ENCODE peak calls at places on chromosome 16, in six cellular contexts. Z, I, U, L, K and G are unnamed samples.

GRCh38 chr16:10862432-10862831 is 14.6 kb upstream of the CIITA start:
- DNase-seq in Z (no peak), I (no peak), U (peak), L (no peak), K (peak), G (peak)

GRCh38 chr16:5176505-5176904 is 78.9 kb upstream of the EEF2KMT start:
- DNase-seq in Z (peak), I (no peak), U (no peak), L (no peak), K (no peak), G (no peak)

GRCh38 chr16:4915226-4915761 is 21.7 kb downstream of the PPL start:
- DNase-seq in Z (no peak), I (no peak), U (peak), L (no peak), K (peak), G (peak)

GRCh38 chr16:49928176-49928892 is 72.4 kb upstream of the ZNF423 start:
- DNase-seq in Z (no peak), I (no peak), U (no peak), L (no peak), K (no peak), G (no peak)

GRCh38 chr16:19006446-19007315 is 22.9 kb downstream of the TMC7 start:
- DNase-seq in Z (no peak), I (no peak), U (no peak), L (no peak), K (no peak), G (no peak)

GRCh38 chr16:65618335-65618734 is 496.5 kb upstream of the CDH11 start:
- DNase-seq in Z (no peak), I (no peak), U (no peak), L (no peak), K (no peak), G (no peak)

GRCh38 chr16:66199189-66199588 is 167.3 kb upstream of the CDH5 start:
- DNase-seq in Z (no peak), I (no peak), U (peak), L (no peak), K (peak), G (peak)

GRCh38 chr16:4106516-4106915 is 9.7 kb downstream of the ADCY9 start:
- DNase-seq in Z (no peak), I (no peak), U (no peak), L (no peak), K (no peak), G (no peak)

GRCh38 chr16:23835390-23836077 is at the start of gene PRKCB:
- DNase-seq in Z (peak), I (peak), U (peak), L (peak), K (peak), G (peak)

GRCh38 chr16:4936991-4937781 is at the start of gene PPL:
- DNase-seq in Z (peak), I (peak), U (no peak), L (peak), K (no peak), G (no peak)

GRCh38 chr16:4309102-4309832 is 6.6 kb upstream of the GLIS2 start:
- DNase-seq in Z (no peak), I (no peak), U (no peak), L (no peak), K (no peak), G (no peak)

GRCh38 chr16:27641260-27641659 is 91.3 kb downstream of the KATNIP start:
- DNase-seq in Z (no peak), I (no peak), U (no peak), L (no peak), K (no peak), G (no peak)

GRCh38 chr16:693766-694165 is 3.6 kb upstream of the WDR24 start:
- DNase-seq in Z (peak), I (no peak), U (no peak), L (no peak), K (no peak), G (no peak)

DNA sequence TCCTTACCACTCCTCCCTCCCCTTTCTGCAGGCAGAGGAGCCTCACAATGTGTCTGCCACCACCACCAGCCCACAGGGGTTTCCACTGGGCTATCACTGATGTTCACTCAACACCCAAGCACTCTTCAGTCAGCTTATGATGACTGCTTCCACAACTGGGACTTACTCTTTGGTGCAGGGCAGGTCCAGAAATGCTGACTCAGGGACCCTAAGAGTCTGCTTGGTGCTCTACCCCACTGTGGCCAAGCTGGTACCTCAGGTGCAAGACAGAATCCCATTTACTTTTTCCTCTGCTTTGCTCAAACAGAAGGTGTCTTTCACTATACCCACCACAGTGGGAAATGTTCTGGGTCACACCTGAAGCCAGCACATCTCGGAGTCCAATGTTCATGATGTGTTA is 40.1 kb downstream of the ZNF267 start:
- DNase-seq in Z (no peak), I (no peak), U (no peak), L (no peak), K (no peak), G (no peak)
- H3K4me3 ChIP-seq in Z (no peak), I (no peak), U (no peak), L (no peak), K (no peak), G (no peak)

GRCh38 chr16:55655709-55656694 is at the start of gene SLC6A2:
- DNase-seq in Z (peak), I (peak), U (no peak), L (peak), K (no peak), G (no peak)
- TF ChIP-seq CTCF in Z (peak), I (no peak), U (no peak), L (no peak), K (no peak), G (no peak)

DNA sequence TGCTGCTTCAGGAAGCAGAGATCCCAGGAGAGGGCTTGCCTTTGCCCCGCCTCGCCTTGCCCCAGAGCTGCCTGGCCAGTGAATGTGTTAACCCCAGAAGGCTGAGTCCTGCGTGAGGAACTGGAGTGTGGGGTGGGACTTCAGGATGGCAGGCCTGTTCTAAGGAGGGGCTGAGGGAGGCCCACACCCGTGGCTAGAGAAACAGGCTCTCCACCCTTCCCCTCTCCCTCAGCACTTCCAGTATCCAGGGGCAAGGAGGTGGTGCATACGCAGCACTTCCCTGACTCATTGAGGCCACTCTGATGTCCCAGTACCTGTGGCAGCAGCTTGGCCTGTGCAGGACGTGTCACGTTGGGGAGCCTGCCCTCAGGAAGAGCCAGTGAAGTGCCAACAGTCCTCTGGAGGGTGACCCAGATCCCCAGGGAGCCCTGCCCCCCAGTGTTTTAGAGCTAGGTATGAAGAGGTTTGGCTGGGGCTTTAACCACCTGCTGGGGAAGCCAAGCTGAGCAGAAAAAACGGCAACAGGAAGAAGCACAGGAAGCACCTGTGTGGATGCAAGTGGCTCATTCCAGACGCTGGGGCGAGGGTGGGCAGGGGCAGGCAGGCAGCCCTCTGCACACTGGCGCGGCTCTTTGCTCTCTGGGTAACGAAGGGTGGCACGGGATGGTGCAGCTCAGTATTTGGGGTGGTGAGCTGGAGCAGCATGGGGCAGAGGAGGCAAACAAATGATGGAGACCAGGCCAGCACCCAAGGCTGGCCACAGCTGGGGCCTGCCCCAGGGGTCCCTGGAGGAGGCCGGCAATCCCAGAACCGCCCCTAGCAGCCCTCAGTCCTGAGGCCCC is 14.7 kb upstream of the CTCF start:
- DNase-seq in Z (no peak), I (peak), U (no peak), L (no peak), K (no peak), G (no peak)
- H3K4me3 ChIP-seq in Z (no peak), I (peak), U (no peak), L (no peak), K (no peak), G (no peak)

GRCh38 chr16:20307791-20308190 is 19.5 kb downstream of the GP2 start:
- DNase-seq in Z (no peak), I (no peak), U (no peak), L (no peak), K (no peak), G (no peak)

GRCh38 chr16:20308266-20308665 is 19.0 kb downstream of the GP2 start:
- DNase-seq in Z (no peak), I (no peak), U (no peak), L (no peak), K (no peak), G (no peak)

GRCh38 chr16:20309786-20310185 is 17.5 kb downstream of the GP2 start:
- DNase-seq in Z (no peak), I (no peak), U (no peak), L (no peak), K (no peak), G (no peak)

GRCh38 chr16:20310421-20311395 is 16.6 kb downstream of the GP2 start:
- DNase-seq in Z (no peak), I (no peak), U (no peak), L (no peak), K (no peak), G (no peak)

GRCh38 chr16:20308801-20309590 is 18.3 kb downstream of the GP2 start:
- DNase-seq in Z (no peak), I (no peak), U (no peak), L (no peak), K (no peak), G (no peak)
- TF ChIP-seq CTCF in Z (no peak), I (no peak), U (no peak), L (no peak), K (no peak), G (no peak)

DNA sequence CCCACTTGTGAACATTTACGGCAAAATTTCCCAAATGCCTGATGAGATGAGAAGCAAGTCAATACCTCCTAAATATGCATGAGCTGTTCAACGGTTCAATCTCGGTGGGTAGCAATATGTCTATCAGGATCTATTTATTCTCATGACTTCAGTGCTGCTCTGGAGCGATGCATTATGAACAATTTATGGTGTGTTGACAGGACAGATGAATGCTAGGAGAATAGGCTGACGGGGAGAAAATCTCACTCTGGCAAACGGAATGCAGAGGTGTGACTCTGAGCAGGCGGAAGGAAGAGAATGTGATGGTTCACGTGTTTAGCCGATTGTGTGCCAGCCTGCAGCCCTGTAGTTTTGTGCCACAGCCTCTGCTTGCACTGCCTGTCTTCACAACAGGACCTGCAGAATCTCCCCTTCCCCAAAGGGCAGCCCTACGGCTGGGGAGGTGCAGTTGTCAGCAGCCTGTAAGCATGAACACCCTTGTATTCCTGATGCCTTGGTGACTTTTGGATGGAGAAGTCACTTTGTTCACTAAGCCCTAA is 345.2 kb downstream of the PHKB start:
- DNase-seq in Z (no peak), I (no peak), U (no peak), L (no peak), K (no peak), G (no peak)
- H3K4me3 ChIP-seq in Z (no peak), I (no peak), U (no peak), L (no peak), K (no peak), G (no peak)

GRCh38 chr16:88060524-88061219 is 109.4 kb downstream of the BANP start:
- DNase-seq in Z (no peak), I (no peak), U (no peak), L (no peak), K (no peak), G (no peak)

GRCh38 chr16:88064011-88064888 is 113.0 kb downstream of the BANP start:
- DNase-seq in Z (no peak), I (no peak), U (peak), L (no peak), K (no peak), G (no peak)

GRCh38 chr16:88061346-88062110 is 110.3 kb downstream of the BANP start:
- DNase-seq in Z (no peak), I (no peak), U (peak), L (no peak), K (no peak), G (no peak)

GRCh38 chr16:88063201-88063773 is 112.1 kb downstream of the BANP start:
- DNase-seq in Z (no peak), I (no peak), U (peak), L (no peak), K (peak), G (peak)

DNA sequence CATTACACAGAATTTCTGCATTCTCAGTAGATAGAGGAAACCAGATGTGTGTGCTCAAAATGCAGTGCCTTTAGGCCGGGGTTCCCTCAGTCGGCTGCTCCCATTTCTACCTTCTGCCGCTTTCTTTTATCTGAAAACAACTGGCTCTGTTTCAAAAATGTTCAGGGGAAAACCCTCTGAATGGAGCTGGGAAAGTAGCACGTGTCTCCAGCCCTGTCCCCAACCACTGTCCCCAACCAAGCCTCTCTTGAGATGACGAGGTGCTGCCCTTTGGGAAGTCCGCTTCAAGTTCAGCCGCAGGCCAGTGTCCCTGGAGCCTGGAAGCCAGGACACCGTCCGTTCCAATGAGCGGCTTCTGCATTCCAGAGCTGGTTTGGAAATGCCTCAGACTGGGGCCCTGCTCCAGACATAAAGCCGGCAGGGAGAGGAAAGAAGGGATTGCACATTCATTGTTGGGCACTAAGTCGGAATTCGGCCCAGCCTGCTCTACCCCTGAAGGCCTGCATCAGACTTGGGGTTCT is 111.2 kb downstream of the BANP start:
- DNase-seq in Z (no peak), I (no peak), U (peak), L (peak), K (peak), G (peak)
- TF ChIP-seq CTCF in Z (no peak), I (no peak), U (no peak), L (no peak), K (no peak), G (no peak)

GRCh38 chr16:78289844-78290277 is 190.4 kb downstream of the WWOX start:
- DNase-seq in Z (no peak), I (no peak), U (no peak), L (no peak), K (no peak), G (no peak)

GRCh38 chr16:78292726-78293380 is 193.4 kb downstream of the WWOX start:
- DNase-seq in Z (no peak), I (no peak), U (no peak), L (peak), K (no peak), G (no peak)

GRCh38 chr16:78290498-78291271 is 191.2 kb downstream of the WWOX start:
- DNase-seq in Z (no peak), I (no peak), U (no peak), L (no peak), K (no peak), G (no peak)

GRCh38 chr16:78289368-78289767 is 189.9 kb downstream of the WWOX start:
- DNase-seq in Z (no peak), I (no peak), U (no peak), L (no peak), K (no peak), G (no peak)

DNA sequence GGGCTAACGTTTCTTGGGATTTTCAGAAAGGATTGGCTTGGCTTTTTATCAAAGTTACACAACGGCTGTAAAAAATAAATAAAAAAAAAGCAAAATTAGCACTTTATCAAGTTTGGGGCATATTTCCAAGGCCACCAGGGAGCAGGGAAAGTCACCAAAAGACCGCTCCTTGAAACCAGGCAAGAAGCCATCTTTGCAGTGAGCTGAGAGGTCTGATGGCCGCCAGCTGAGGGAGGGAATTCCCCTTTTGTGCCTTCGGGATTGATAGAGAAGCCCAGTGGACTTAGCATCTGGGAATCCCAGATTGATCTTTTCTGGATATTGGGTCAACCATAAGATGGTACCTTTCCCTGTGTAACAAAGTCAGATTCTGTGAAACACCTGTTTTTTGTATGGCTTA is 192.2 kb downstream of the WWOX start:
- DNase-seq in Z (no peak), I (no peak), U (no peak), L (no peak), K (no peak), G (no peak)
- H3K4me3 ChIP-seq in Z (no peak), I (no peak), U (no peak), L (no peak), K (no peak), G (no peak)

GRCh38 chr16:46648656-46649055 is 27.5 kb upstream of the SHCBP1 start:
- DNase-seq in Z (no peak), I (no peak), U (no peak), L (no peak), K (no peak), G (no peak)
- TF ChIP-seq CTCF in Z (peak), I (no peak), U (no peak), L (no peak), K (peak), G (no peak)